ENCODE peak calls at places on chromosome 19, in seven cellular contexts. I, S, O, M, W, P and F are unnamed samples.

GRCh38 chr19:5609881-5610280 is 12.7 kb downstream of the SAFB2 start:
- DNase-seq in O (no peak), S (no peak), P (no peak), M (no peak), I (no peak), W (no peak), F (no peak)

GRCh38 chr19:37077929-37078716 is at the start of gene ZNF420:
- DNase-seq in P (peak), W (peak), M (peak), O (peak), S (peak), I (peak), F (peak)

GRCh38 chr19:57888107-57888493 is 737 bp downstream of the ZNF814 start:
- DNase-seq in I (no peak), W (no peak), O (no peak), P (no peak), S (no peak), M (no peak), F (no peak)

GRCh38 chr19:48400018-48400742 is 6.7 kb downstream of the GRIN2D start:
- DNase-seq in W (peak), M (peak), P (no peak), O (no peak), I (peak), S (peak), F (no peak)

GRCh38 chr19:38537071-38537847 is 80.5 kb downstream of the MAP4K1 start:
- DNase-seq in M (no peak), O (no peak), W (no peak), S (no peak), I (no peak), P (no peak), F (no peak)

GRCh38 chr19:6718741-6719539 is 1.5 kb downstream of the C3 start:
- DNase-seq in I (no peak), O (no peak), W (peak), P (no peak), S (peak), M (peak), F (no peak)

GRCh38 chr19:55640577-55641375 is at the start of gene ZNF580:
- DNase-seq in M (peak), O (no peak), P (no peak), I (peak), S (peak), W (peak), F (no peak)

GRCh38 chr19:23283925-23284324 is 33.7 kb upstream of the ZNF724 start:
- DNase-seq in S (peak), O (peak), P (no peak), M (peak), W (peak), I (peak), F (peak)

GRCh38 chr19:1512671-1513491 is at the start of gene ADAMTSL5:
- DNase-seq in I (peak), O (peak), M (peak), P (no peak), S (peak), W (peak), F (no peak)

GRCh38 chr19:40523322-40524047 is 53.2 kb upstream of the SHKBP1 start:
- DNase-seq in I (peak), S (peak), P (no peak), O (no peak), W (peak), M (peak), F (no peak)

GRCh38 chr19:1392939-1393530 is 8.3 kb downstream of the GAMT start:
- DNase-seq in W (no peak), M (no peak), S (no peak), P (no peak), O (no peak), I (no peak), F (no peak)

GRCh38 chr19:43462383-43462782 is 3.0 kb downstream of the LYPD3 start:
- DNase-seq in I (no peak), M (no peak), S (no peak), O (no peak), P (no peak), W (no peak), F (no peak)

GRCh38 chr19:34432797-34433196 is 4.6 kb downstream of the UBA2 start:
- DNase-seq in O (no peak), I (no peak), M (peak), S (no peak), P (no peak), W (peak), F (no peak)

GRCh38 chr19:38204096-38204495 is 19.9 kb downstream of the DPF1 start:
- DNase-seq in I (no peak), P (no peak), O (no peak), M (no peak), W (no peak), S (no peak), F (no peak)

GRCh38 chr19:33676999-33677665 is 55.4 kb downstream of the CHST8 start:
- DNase-seq in P (no peak), I (no peak), W (no peak), M (no peak), S (no peak), O (no peak), F (no peak)

GRCh38 chr19:46404039-46404883 is 9.1 kb downstream of the CCDC8 start:
- DNase-seq in M (peak), W (peak), I (peak), P (no peak), O (no peak), S (no peak), F (no peak)

GRCh38 chr19:14091086-14091884 is 734 bp upstream of the SAMD1 start:
- DNase-seq in P (no peak), S (no peak), O (peak), I (peak), W (peak), M (peak), F (no peak)

GRCh38 chr19:33226550-33227241 is 1.0 kb upstream of the SLC7A10 start:
- DNase-seq in I (no peak), P (no peak), W (no peak), S (no peak), O (no peak), M (peak), F (no peak)

GRCh38 chr19:39409207-39409885 is 2.7 kb downstream of the ZFP36 start:
- DNase-seq in W (peak), I (peak), S (peak), O (peak), M (peak), P (peak), F (no peak)

GRCh38 chr19:34265221-34265650 is 10.9 kb downstream of the GARRE1 start:
- DNase-seq in W (no peak), I (no peak), O (no peak), P (no peak), M (no peak), S (no peak), F (no peak)

GRCh38 chr19:49590071-49590970 is 661 bp upstream of the PRR12 start:
- DNase-seq in W (peak), M (peak), P (peak), S (peak), I (peak), O (peak), F (peak)
- TF ChIP-seq CTCF in W (no peak), M (no peak), P (peak), S (no peak), I (no peak), O (no peak), F (no peak)

DNA sequence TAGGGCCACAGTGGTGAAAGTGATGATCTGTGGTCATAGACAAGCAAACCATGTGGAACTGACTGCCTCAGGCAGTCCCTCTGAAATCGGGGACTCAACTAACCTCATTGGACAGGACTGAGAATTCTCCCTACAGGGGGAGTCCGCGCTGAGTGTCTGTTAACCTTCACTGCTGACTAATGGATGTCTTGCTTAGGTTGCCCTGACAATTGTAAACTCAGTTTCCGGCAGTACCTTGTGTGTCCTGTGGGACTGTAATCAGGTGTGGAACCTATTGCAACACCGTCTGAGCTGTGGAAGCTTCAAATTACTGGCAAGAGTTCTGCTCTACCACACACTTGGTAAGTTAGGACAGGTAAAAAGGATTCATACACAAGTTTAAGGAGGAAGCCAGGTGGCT is 21.8 kb downstream of the ZNF77 start:
- DNase-seq in W (no peak), S (no peak), M (no peak), P (no peak), O (no peak), I (no peak), F (no peak)
- TF ChIP-seq CTCF in W (no peak), S (no peak), M (no peak), P (no peak), O (no peak), I (no peak), F (no peak)

DNA sequence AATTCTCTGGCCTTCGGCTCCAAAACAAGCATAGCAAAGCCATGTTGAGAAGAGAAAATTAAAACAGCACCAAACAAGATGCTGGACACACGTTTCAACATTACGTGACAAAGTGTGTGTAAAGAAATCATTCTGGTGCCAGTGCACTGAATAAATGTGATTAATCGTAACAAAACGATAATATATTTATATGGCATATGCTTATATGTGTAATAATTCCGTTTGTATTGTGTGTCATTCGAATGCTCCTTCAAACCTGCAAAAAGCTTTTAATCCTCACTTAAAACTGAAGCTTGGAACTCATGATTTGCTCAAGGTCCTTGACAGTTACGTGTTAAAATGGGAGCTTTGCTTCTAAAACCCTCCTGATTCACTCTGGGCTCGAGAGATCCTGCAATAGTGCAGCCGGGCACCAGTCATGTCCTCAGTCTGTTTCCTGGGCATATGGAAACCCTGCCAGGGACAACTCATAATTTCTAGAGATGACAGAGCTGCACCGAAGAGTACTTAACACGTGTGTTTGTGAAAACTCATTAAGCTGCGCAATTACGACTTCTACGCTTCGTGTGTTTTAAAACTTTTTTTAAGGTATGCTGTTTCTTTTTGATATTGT is 731 bp upstream of the AKAP8L start:
- DNase-seq in O (no peak), S (no peak), M (no peak), W (peak), I (peak), P (no peak), F (no peak)
- TF ChIP-seq CTCF in O (peak), S (no peak), M (no peak), W (no peak), I (no peak), P (no peak), F (no peak)

GRCh38 chr19:44903216-44903601 is 2.4 kb upstream of the APOE start:
- DNase-seq in W (no peak), P (no peak), S (no peak), O (no peak), M (no peak), I (no peak), F (no peak)

GRCh38 chr19:44907613-44908012 is 2.0 kb downstream of the APOE start:
- DNase-seq in P (no peak), O (no peak), W (no peak), I (no peak), S (no peak), M (no peak), F (no peak)

GRCh38 chr19:44905437-44906160 is at the start of gene APOE:
- DNase-seq in W (no peak), S (no peak), I (no peak), O (no peak), P (no peak), M (no peak), F (no peak)

GRCh38 chr19:44903602-44904425 is 1.8 kb upstream of the APOE start:
- DNase-seq in O (peak), S (peak), M (peak), W (peak), P (no peak), I (peak), F (peak)

GRCh38 chr19:44904426-44904994 is 1.1 kb upstream of the APOE start:
- DNase-seq in W (no peak), P (no peak), I (no peak), O (no peak), M (peak), S (no peak), F (no peak)
- TF ChIP-seq CTCF in W (peak), P (no peak), I (no peak), O (no peak), M (peak), S (no peak), F (no peak)

DNA sequence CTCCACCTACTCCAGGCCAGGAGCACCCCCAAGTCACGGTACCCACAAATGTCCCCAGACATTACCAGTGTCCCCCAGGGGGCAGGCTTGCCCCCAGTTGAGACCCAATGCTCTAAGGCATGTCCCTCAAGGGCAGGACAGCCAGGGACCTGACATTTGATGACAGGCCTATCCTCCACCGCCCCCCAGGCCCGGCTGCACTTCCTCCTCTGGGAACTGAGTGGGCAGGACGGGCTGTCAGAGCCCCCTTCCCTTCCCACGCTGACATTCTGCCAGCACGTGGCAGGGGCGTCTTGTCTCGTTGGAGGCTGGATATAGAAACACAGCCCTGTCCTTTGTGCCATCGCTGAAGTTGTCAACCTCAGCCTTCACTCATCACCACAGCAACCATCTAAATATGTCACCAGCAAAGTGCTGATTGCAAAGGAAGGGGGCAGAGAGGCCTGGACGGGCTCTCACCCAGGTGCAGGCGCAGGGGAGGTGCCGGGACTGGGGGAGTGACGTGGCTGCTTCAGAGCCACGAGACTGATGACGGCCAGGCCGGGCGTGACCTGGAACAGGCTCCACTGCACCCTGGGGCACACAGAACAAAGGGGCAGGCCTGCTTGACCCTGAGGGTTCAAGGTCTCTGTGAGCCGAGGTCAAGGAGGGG is 38.4 kb downstream of the GNG7 start:
- DNase-seq in S (peak), P (no peak), I (no peak), W (no peak), O (no peak), M (no peak), F (no peak)
- TF ChIP-seq CTCF in S (no peak), P (no peak), I (peak), W (no peak), O (no peak), M (no peak), F (no peak)

GRCh38 chr19:17279436-17279835 is 2.3 kb upstream of the ANKLE1 start:
- DNase-seq in P (no peak), M (no peak), S (no peak), O (no peak), W (no peak), I (no peak), F (no peak)

DNA sequence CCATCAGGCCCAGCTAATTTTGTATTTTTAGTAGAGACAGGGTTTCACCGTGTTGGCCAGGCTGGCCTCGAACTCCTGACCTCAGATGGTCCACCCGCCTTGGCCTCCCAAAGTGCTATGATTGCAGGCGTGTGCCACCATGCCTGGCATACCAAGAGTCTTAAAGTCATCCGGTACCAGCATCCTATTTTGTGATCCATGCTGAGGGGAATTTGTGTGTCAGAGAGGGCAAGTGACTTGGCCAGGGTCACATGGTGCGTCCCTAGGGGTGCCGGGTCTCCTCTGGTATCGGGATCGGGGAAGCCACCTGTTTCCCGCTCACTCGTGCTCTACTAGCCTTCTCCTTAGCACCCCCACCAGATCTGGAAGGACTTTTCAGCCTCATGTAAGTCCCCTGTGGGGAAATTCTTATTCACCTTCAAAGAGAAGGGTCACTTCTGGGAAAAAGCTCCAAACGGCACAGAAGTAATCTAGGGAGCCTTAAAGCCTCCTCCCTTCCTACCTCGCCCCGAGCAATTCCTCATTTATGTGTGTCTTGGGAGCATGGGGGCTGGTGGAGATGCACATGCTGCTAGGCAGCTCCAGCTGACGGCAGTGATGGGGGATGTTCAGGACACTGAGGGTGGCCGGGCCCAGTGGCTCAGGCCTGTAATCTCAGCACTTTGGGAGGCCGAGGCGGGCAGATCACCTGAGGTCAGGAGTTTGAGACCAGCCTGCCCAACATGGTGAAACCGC is 6.1 kb upstream of the ANKLE1 start:
- DNase-seq in O (no peak), M (no peak), S (no peak), P (no peak), I (no peak), W (no peak), F (no peak)
- TF ChIP-seq CTCF in O (no peak), M (no peak), S (no peak), P (no peak), I (no peak), W (no peak), F (no peak)

GRCh38 chr19:15448778-15449619 is 757 bp downstream of the WIZ start:
- DNase-seq in M (peak), I (no peak), W (no peak), S (no peak), O (no peak), P (no peak), F (no peak)
- TF ChIP-seq CTCF in M (no peak), I (no peak), W (no peak), S (no peak), O (no peak), P (no peak), F (no peak)

DNA sequence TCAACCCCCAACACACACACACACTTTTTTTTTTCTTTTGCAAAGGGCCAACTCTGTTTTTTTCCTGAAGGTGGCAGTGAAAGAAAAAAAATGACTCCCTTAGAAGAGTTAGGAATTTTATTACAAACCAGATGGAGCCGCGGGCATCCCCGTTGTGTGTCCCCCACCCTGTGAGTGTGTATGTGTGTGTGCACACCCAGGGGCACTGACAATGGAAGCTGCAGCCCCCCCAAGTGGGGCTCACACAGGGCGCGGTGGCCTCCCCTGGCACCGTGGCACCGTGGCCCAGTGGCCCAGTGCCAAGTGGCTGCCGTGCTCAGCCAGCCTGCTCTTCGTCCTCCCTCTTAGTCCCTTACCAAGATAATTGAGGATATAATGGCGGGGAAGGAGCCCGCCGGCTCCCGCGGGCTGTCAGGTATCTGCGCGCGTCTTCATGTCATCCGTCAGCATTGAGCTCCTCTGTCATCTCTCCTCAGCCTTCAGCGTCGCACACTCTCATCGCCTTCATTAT is 314.1 kb downstream of the ZNF536 start:
- DNase-seq in M (no peak), W (peak), P (no peak), S (no peak), I (peak), O (no peak), F (no peak)
- TF ChIP-seq CTCF in M (peak), W (peak), P (no peak), S (no peak), I (no peak), O (no peak), F (no peak)

GRCh38 chr19:8609210-8610040 is 1.1 kb downstream of the ADAMTS10 start:
- DNase-seq in S (peak), P (peak), M (peak), W (peak), I (peak), O (no peak), F (peak)
- TF ChIP-seq CTCF in S (no peak), P (peak), M (no peak), W (peak), I (peak), O (no peak), F (no peak)

DNA sequence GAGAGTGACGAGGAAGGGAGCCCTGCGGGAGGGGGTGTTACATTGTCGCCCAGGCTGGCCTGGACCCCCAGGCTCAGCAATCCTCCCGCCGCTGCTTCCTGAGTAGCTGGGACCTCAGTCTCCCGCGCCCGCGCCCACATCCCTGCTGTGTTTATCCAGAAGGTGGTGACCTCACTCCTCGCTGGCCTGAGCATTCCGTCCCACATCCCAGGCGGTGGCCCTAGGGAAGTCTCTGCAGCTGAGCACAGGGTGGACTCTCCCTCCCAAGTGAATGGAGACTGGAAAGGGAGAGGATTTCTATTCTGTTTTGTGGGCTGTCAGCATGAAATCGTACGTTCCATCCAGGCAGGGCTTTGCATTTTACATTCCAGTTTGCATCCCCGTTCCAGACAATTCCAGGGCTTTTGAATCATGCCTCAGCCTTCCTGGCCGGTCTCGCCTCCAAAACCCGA is 401 bp upstream of the ZNF765 start:
- DNase-seq in S (no peak), M (no peak), P (peak), I (peak), W (peak), O (no peak), F (peak)
- TF ChIP-seq CTCF in S (no peak), M (no peak), P (no peak), I (no peak), W (no peak), O (no peak), F (no peak)